ENCODE peak calls at places on chromosomes 4 and X, in ten cellular contexts. E is psoas muscle, P is ascending aorta, I is heart right ventricle, D is astrocyte, L is choroid plexus epithelial cell, Z is AG09319, V is AG04450, A is fibroblast of pulmonary artery, T is brain microvascular endothelial cell. B is an unnamed sample.
A peak's percentile ranks its signal among the peaks of the same experiment; 100 is the strongest.

GRCh38 chrX:43676960-43677582 is 21.0 kb downstream of the MAOA start:
- DNase-seq in Z (no peak), I (peak; percentile 11), E (no peak), L (peak; percentile 84), A (peak; percentile 76), P (no peak), T (peak; percentile 52), V (no peak), D (peak; percentile 10), B (no peak)

GRCh38 chr4:6207602-6208001 is 7.3 kb upstream of the JAKMIP1 start:
- DNase-seq in E (no peak), Z (no peak), A (no peak), D (no peak), V (no peak), I (no peak), P (no peak), T (no peak), L (no peak), B (peak; percentile 34)

GRCh38 chr4:2009651-2010233 is 968 bp upstream of the NELFA start:
- DNase-seq in L (peak; percentile 46), P (no peak), E (peak; percentile 85), A (peak; percentile 57), D (peak; percentile 25), Z (no peak), I (peak; percentile 45), V (no peak), T (peak; percentile 41), B (no peak)

GRCh38 chrX:106897259-106897658 is 5.9 kb downstream of the RIPPLY1 start:
- DNase-seq in L (peak; percentile 39), A (peak; percentile 47), P (no peak), E (no peak), D (peak; percentile 52), Z (no peak), I (no peak), T (peak; percentile 9), V (no peak), B (no peak)

GRCh38 chr4:13484045-13484748 is at the start of gene RAB28:
- DNase-seq in T (peak; percentile 92), A (peak; percentile 96), Z (peak; percentile 87), P (peak; percentile 71), L (peak; percentile 96), V (peak; percentile 86), D (peak; percentile 87), E (peak; percentile 97), I (peak; percentile 95), B (peak; percentile 98)

GRCh38 chr4:7032591-7032990 is 10.6 kb upstream of the TADA2B start:
- DNase-seq in I (no peak), Z (no peak), L (no peak), T (no peak), V (no peak), D (no peak), P (no peak), A (no peak), E (peak; percentile 23), B (no peak)

GRCh38 chr4:127141857-127142256 is 490.9 kb upstream of the INTU start:
- DNase-seq in A (peak; percentile 36), P (no peak), V (no peak), Z (no peak), I (no peak), E (no peak), L (peak; percentile 95), T (no peak), D (peak; percentile 47), B (no peak)

GRCh38 chr4:156999175-156999517 is 27.5 kb upstream of the PDGFC start:
- DNase-seq in A (peak; percentile 100), P (no peak), D (peak; percentile 99), I (peak; percentile 58), V (peak; percentile 94), L (peak; percentile 99), E (no peak), Z (peak; percentile 95), T (peak; percentile 99), B (peak; percentile 89)

GRCh38 chr4:94767446-94767845 is 9.7 kb downstream of the BMPR1B start:
- DNase-seq in V (no peak), T (no peak), I (no peak), P (no peak), Z (no peak), A (no peak), D (no peak), L (no peak), E (no peak), B (no peak)

GRCh38 chrX:19877431-19877830 is 10.0 kb downstream of the SH3KBP1 start:
- DNase-seq in A (no peak), I (no peak), L (no peak), P (no peak), Z (no peak), T (no peak), D (no peak), V (no peak), E (no peak), B (no peak)

GRCh38 chrX:65587616-65588526 is 53.3 kb upstream of the LAS1L start:
- DNase-seq in T (peak; percentile 30), E (peak; percentile 82), V (peak; percentile 16), Z (peak; percentile 37), A (peak; percentile 80), I (peak; percentile 60), L (peak; percentile 58), D (no peak), P (peak; percentile 14), B (peak; percentile 88)

GRCh38 chrX:39058724-39059123 is 257.5 kb downstream of the MID1IP1 start:
- DNase-seq in I (no peak), T (no peak), D (no peak), L (no peak), E (no peak), V (no peak), P (no peak), A (no peak), Z (no peak), B (no peak)

GRCh38 chrX:46117234-46117633 is 428.0 kb downstream of the ZNF674 start:
- DNase-seq in P (no peak), A (no peak), E (no peak), L (no peak), I (no peak), T (no peak), V (no peak), Z (no peak), D (no peak), B (no peak)

DNA sequence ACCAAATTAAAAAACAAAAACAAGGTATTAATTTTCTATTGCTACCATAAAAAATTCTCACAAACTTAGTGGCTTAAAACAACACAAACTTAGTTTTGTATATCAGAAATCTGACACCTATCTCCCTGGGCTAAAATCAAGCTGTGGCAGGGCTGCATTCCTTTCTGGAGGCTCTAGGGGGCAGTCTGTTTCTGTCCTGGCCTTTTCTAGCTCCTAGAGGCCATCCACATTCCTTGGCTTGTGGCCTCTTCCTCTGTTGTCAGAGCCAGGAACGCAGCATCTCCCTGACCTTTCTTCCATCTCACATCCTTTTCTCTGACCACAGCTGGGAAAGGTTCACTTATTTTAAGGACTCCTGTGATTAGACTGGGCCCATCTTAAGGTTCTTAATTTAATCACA is 38.9 kb upstream of the TLR2 start:
- DNase-seq in A (no peak), Z (no peak), D (no peak), P (no peak), I (no peak), T (no peak), V (no peak), E (no peak), L (no peak), B (no peak)
- TF ChIP-seq CTCF in A (peak; percentile 22), Z (no peak), D (peak; percentile 11), P (no peak), I (no peak), T (peak; percentile 57), V (peak; percentile 27), E (no peak), L (peak; percentile 42), B (peak; percentile 27)

GRCh38 chr4:119039779-119040178 is 95.9 kb upstream of the MYOZ2 start:
- DNase-seq in D (no peak), T (no peak), Z (no peak), A (no peak), V (no peak), E (peak; percentile 62), P (no peak), L (peak; percentile 20), I (no peak), B (no peak)
- TF ChIP-seq CTCF in D (no peak), T (peak; percentile 42), Z (no peak), A (no peak), V (peak; percentile 25), E (peak; percentile 54), P (no peak), L (peak; percentile 43), I (no peak), B (no peak)

GRCh38 chrX:63012574-63012973 is 338.6 kb downstream of the SPIN4 start:
- DNase-seq in E (no peak), D (no peak), I (no peak), P (no peak), Z (no peak), A (no peak), L (no peak), T (no peak), V (no peak), B (no peak)
- TF ChIP-seq CTCF in E (no peak), D (no peak), I (no peak), P (no peak), Z (no peak), A (no peak), L (no peak), T (no peak), V (no peak), B (no peak)

GRCh38 chr4:139633661-139634060 is 32.0 kb upstream of the MGST2 start:
- DNase-seq in D (no peak), Z (no peak), P (no peak), T (peak; percentile 27), V (no peak), I (peak; percentile 34), L (peak; percentile 66), E (no peak), A (peak; percentile 51), B (no peak)
- TF ChIP-seq CTCF in D (peak; percentile 40), Z (peak; percentile 67), P (peak; percentile 39), T (peak; percentile 75), V (peak; percentile 57), I (peak; percentile 71), L (peak; percentile 76), E (peak; percentile 51), A (peak; percentile 55), B (peak; percentile 52)